ENCODE peak calls at places on chromosomes 12 and 14, in nine cellular contexts. T is GM04503; B is Caki2; A is psoas muscle; Q is GM19239; M is CD8-positive, alpha-beta memory T cell; K is lung; D is tibial nerve; L is AG09309. U is an unnamed sample.

GRCh38 chr14:74886001-74886400 is 4.3 kb downstream of the DLST start:
- DNase-seq in B (no peak), L (peak; percentile 97), T (peak; percentile 99), A (no peak), M (no peak), Q (no peak), D (no peak), K (no peak), U (no peak)

GRCh38 chr12:91417649-91418048 is 235.0 kb upstream of the DCN start:
- DNase-seq in Q (no peak), L (no peak), D (no peak), M (no peak), K (no peak), T (no peak), B (no peak), A (no peak), U (no peak)

GRCh38 chr12:51482808-51483532 is 58.3 kb downstream of the SLC4A8 start:
- DNase-seq in D (no peak), Q (no peak), M (no peak), T (no peak), L (no peak), K (no peak), A (no peak), B (no peak), U (no peak)

GRCh38 chr12:29782285-29782820 is 1.4 kb downstream of the TMTC1 start:
- DNase-seq in M (no peak), T (no peak), D (no peak), L (peak; percentile 37), B (peak; percentile 18), K (no peak), Q (no peak), A (no peak), U (no peak)

GRCh38 chr14:54338696-54339317 is 58.0 kb upstream of the CDKN3 start:
- DNase-seq in Q (no peak), D (no peak), A (no peak), T (no peak), M (no peak), K (peak; percentile 21), L (peak; percentile 29), B (no peak), U (no peak)

GRCh38 chr14:24296341-24297157 is 3.0 kb downstream of the DHRS1 start:
- DNase-seq in L (peak; percentile 67), T (peak; percentile 62), M (peak; percentile 53), K (peak; percentile 71), D (no peak), Q (peak; percentile 71), A (peak; percentile 56), B (peak; percentile 53), U (peak; percentile 56)

GRCh38 chr14:99595524-99595923 is 8.5 kb downstream of the CCDC85C start:
- DNase-seq in M (no peak), D (no peak), L (no peak), Q (no peak), T (no peak), A (no peak), K (no peak), B (no peak), U (no peak)

GRCh38 chr12:131673519-131674265 is 37.2 kb upstream of the SFSWAP start:
- DNase-seq in T (no peak), M (no peak), L (no peak), A (no peak), D (no peak), B (no peak), K (no peak), Q (no peak), U (no peak)

GRCh38 chr12:86698581-86698980 is 442.4 kb upstream of the MGAT4C start:
- DNase-seq in M (no peak), T (peak; percentile 53), D (no peak), L (peak; percentile 55), Q (no peak), B (no peak), A (no peak), K (no peak), U (no peak)

GRCh38 chr12:66241061-66242043 is 52.3 kb downstream of the IRAK3 start:
- DNase-seq in B (no peak), M (no peak), D (no peak), K (no peak), Q (no peak), L (peak; percentile 74), T (peak; percentile 73), A (no peak), U (no peak)

GRCh38 chr12:58066296-58066695 is 124.9 kb downstream of the ATP23 start:
- DNase-seq in D (no peak), K (no peak), T (no peak), L (no peak), B (no peak), M (no peak), Q (no peak), A (no peak), U (peak; percentile 11)

GRCh38 chr12:108629156-108629555 is 4.5 kb downstream of the SELPLG start:
- DNase-seq in T (no peak), Q (no peak), K (no peak), A (no peak), B (no peak), D (no peak), M (no peak), L (no peak), U (no peak)

GRCh38 chr12:87848248-87848868 is 180.8 kb downstream of the C12orf50 start:
- DNase-seq in M (no peak), D (no peak), A (no peak), T (no peak), B (peak; percentile 85), K (no peak), Q (peak; percentile 10), L (peak; percentile 27), U (peak; percentile 99)

GRCh38 chr12:115044073-115044472 is 360.1 kb upstream of the TBX3 start:
- DNase-seq in Q (no peak), B (no peak), M (no peak), A (no peak), L (no peak), D (no peak), T (no peak), K (no peak), U (no peak)

GRCh38 chr14:96581026-96581425 is 78.8 kb downstream of the PAPOLA start:
- DNase-seq in A (no peak), M (no peak), K (no peak), B (no peak), Q (no peak), D (no peak), L (no peak), T (no peak), U (no peak)

GRCh38 chr12:54420766-54421144 is 1.7 kb upstream of the ITGA5 start:
- DNase-seq in Q (no peak), K (no peak), D (peak; percentile 37), M (no peak), B (no peak), L (no peak), A (peak; percentile 74), T (no peak), U (no peak)

GRCh38 chr12:2689879-2690278 is 104.9 kb upstream of the FKBP4 start:
- DNase-seq in B (no peak), T (no peak), A (no peak), K (peak; percentile 23), D (no peak), L (no peak), Q (no peak), M (no peak), U (no peak)

GRCh38 chr14:57712101-57712500 is 153.8 kb downstream of the SLC35F4 start:
- DNase-seq in Q (no peak), A (no peak), D (no peak), T (no peak), M (no peak), B (no peak), L (no peak), K (no peak), U (no peak)

GRCh38 chr14:53055003-53055402 is 98.1 kb downstream of the DDHD1 start:
- DNase-seq in M (no peak), T (no peak), A (no peak), K (no peak), L (no peak), B (peak; percentile 33), D (no peak), Q (peak; percentile 9), U (no peak)

GRCh38 chr12:24709201-24709600 is 239.7 kb downstream of the BCAT1 start:
- DNase-seq in A (no peak), L (peak; percentile 5), K (no peak), Q (no peak), T (no peak), M (no peak), B (no peak), D (no peak), U (no peak)

GRCh38 chr12:110704750-110705149 is 15.8 kb upstream of the HVCN1 start:
- DNase-seq in T (no peak), L (no peak), M (no peak), D (no peak), A (no peak), K (no peak), B (no peak), Q (no peak), U (no peak)

GRCh38 chr12:53452159-53453077 is 516 bp downstream of the PCBP2 start:
- DNase-seq in B (peak; percentile 89), D (peak; percentile 76), K (peak; percentile 88), T (peak; percentile 28), A (peak; percentile 91), L (peak; percentile 46), M (peak; percentile 68), Q (peak; percentile 63), U (peak; percentile 76)

GRCh38 chr12:121579190-121579791 is 1.5 kb downstream of the KDM2B start:
- DNase-seq in L (no peak), K (peak; percentile 36), M (peak; percentile 47), Q (no peak), A (peak; percentile 26), D (peak; percentile 18), B (no peak), T (no peak), U (no peak)

GRCh38 chr12:24889403-24889802 is 59.5 kb downstream of the BCAT1 start:
- DNase-seq in Q (no peak), D (no peak), B (no peak), L (no peak), M (no peak), T (no peak), K (no peak), A (no peak), U (no peak)

GRCh38 chr14:50082784-50083466 is 33.4 kb downstream of the VCPKMT start:
- DNase-seq in L (no peak), D (no peak), B (no peak), T (no peak), K (no peak), Q (peak; percentile 71), M (peak; percentile 70), A (no peak), U (no peak)